ENCODE peak calls at places on chromosomes 7 and 10, in eight cellular contexts. One of them, this sample, is unnamed.

GRCh38 chr7:46934198-46934825 is 647.6 kb downstream of the TNS3 start:
- DNase-seq in PC-9: no peak
- DNase-seq in fibroblast of lung: peak
- DNase-seq in psoas muscle: no peak
- DNase-seq in suprapubic skin: no peak
- DNase-seq in left ventricle myocardium inferior: no peak
- DNase-seq in right lobe of liver: no peak
- DNase-seq in cardiac muscle cell: peak
- DNase-seq in this sample: no peak

GRCh38 chr7:27123021-27123476 is 7.5 kb downstream of the HOXA4 start:
- DNase-seq in PC-9: no peak
- DNase-seq in fibroblast of lung: peak
- DNase-seq in psoas muscle: no peak
- DNase-seq in suprapubic skin: no peak
- DNase-seq in left ventricle myocardium inferior: no peak
- DNase-seq in right lobe of liver: no peak
- DNase-seq in cardiac muscle cell: no peak
- DNase-seq in this sample: no peak

GRCh38 chr7:127901895-127902703 is 129.1 kb downstream of the LRRC4 start:
- DNase-seq in PC-9: no peak
- DNase-seq in fibroblast of lung: no peak
- DNase-seq in psoas muscle: no peak
- DNase-seq in suprapubic skin: no peak
- DNase-seq in left ventricle myocardium inferior: no peak
- DNase-seq in right lobe of liver: no peak
- DNase-seq in cardiac muscle cell: no peak
- DNase-seq in this sample: no peak

GRCh38 chr7:27133409-27134157 is 3.0 kb upstream of the HOXA4 start:
- DNase-seq in PC-9: no peak
- DNase-seq in fibroblast of lung: no peak
- DNase-seq in psoas muscle: no peak
- DNase-seq in suprapubic skin: no peak
- DNase-seq in left ventricle myocardium inferior: no peak
- DNase-seq in right lobe of liver: no peak
- DNase-seq in cardiac muscle cell: no peak
- DNase-seq in this sample: no peak

GRCh38 chr7:21128418-21128817 is 299.5 kb upstream of the SP4 start:
- DNase-seq in PC-9: no peak
- DNase-seq in fibroblast of lung: no peak
- DNase-seq in psoas muscle: no peak
- DNase-seq in suprapubic skin: no peak
- DNase-seq in left ventricle myocardium inferior: no peak
- DNase-seq in right lobe of liver: no peak
- DNase-seq in cardiac muscle cell: no peak
- DNase-seq in this sample: no peak

GRCh38 chr10:118758449-118758848 is 3.7 kb upstream of the CACUL1 start:
- DNase-seq in PC-9: no peak
- DNase-seq in fibroblast of lung: no peak
- DNase-seq in psoas muscle: no peak
- DNase-seq in suprapubic skin: no peak
- DNase-seq in left ventricle myocardium inferior: no peak
- DNase-seq in right lobe of liver: no peak
- DNase-seq in cardiac muscle cell: no peak
- DNase-seq in this sample: no peak

GRCh38 chr7:108613147-108613948 is 43.7 kb downstream of the DNAJB9 start:
- DNase-seq in PC-9: no peak
- DNase-seq in fibroblast of lung: peak
- DNase-seq in psoas muscle: no peak
- DNase-seq in suprapubic skin: no peak
- DNase-seq in left ventricle myocardium inferior: no peak
- DNase-seq in right lobe of liver: no peak
- DNase-seq in cardiac muscle cell: peak
- DNase-seq in this sample: no peak

GRCh38 chr7:127629268-127629854 is 11.4 kb upstream of the PAX4 start:
- DNase-seq in PC-9: peak
- DNase-seq in fibroblast of lung: no peak
- DNase-seq in psoas muscle: no peak
- DNase-seq in suprapubic skin: no peak
- DNase-seq in left ventricle myocardium inferior: no peak
- DNase-seq in right lobe of liver: peak
- DNase-seq in cardiac muscle cell: no peak
- DNase-seq in this sample: no peak

GRCh38 chr7:140610204-140611165 is 30.1 kb downstream of the DENND2A start:
- DNase-seq in PC-9: peak
- DNase-seq in fibroblast of lung: no peak
- DNase-seq in psoas muscle: no peak
- DNase-seq in suprapubic skin: no peak
- DNase-seq in left ventricle myocardium inferior: no peak
- DNase-seq in right lobe of liver: no peak
- DNase-seq in cardiac muscle cell: no peak
- DNase-seq in this sample: no peak

GRCh38 chr10:131937832-131938231 is 37.0 kb downstream of the PPP2R2D start:
- DNase-seq in PC-9: no peak
- DNase-seq in fibroblast of lung: no peak
- DNase-seq in psoas muscle: no peak
- DNase-seq in suprapubic skin: no peak
- DNase-seq in left ventricle myocardium inferior: no peak
- DNase-seq in right lobe of liver: no peak
- DNase-seq in cardiac muscle cell: no peak
- DNase-seq in this sample: no peak

GRCh38 chr10:24891823-24892222 is 60.6 kb downstream of the PRTFDC1 start:
- DNase-seq in PC-9: no peak
- DNase-seq in fibroblast of lung: peak
- DNase-seq in psoas muscle: no peak
- DNase-seq in suprapubic skin: no peak
- DNase-seq in left ventricle myocardium inferior: no peak
- DNase-seq in right lobe of liver: no peak
- DNase-seq in cardiac muscle cell: peak
- DNase-seq in this sample: no peak

GRCh38 chr10:89701238-89702120 is at the start of gene KIF20B:
- DNase-seq in PC-9: peak
- DNase-seq in fibroblast of lung: peak
- DNase-seq in psoas muscle: peak
- DNase-seq in suprapubic skin: peak
- DNase-seq in left ventricle myocardium inferior: peak
- DNase-seq in right lobe of liver: peak
- DNase-seq in cardiac muscle cell: peak
- DNase-seq in this sample: peak

GRCh38 chr7:881441-882234 is 5.3 kb downstream of the GET4 start:
- DNase-seq in PC-9: no peak
- DNase-seq in fibroblast of lung: no peak
- DNase-seq in psoas muscle: peak
- DNase-seq in suprapubic skin: no peak
- DNase-seq in left ventricle myocardium inferior: no peak
- DNase-seq in right lobe of liver: no peak
- DNase-seq in cardiac muscle cell: no peak
- DNase-seq in this sample: no peak

GRCh38 chr7:28037220-28038010 is 143.2 kb downstream of the JAZF1 start:
- DNase-seq in PC-9: peak
- DNase-seq in fibroblast of lung: peak
- DNase-seq in psoas muscle: no peak
- DNase-seq in suprapubic skin: no peak
- DNase-seq in left ventricle myocardium inferior: no peak
- DNase-seq in right lobe of liver: no peak
- DNase-seq in cardiac muscle cell: peak
- DNase-seq in this sample: peak

GRCh38 chr10:35050556-35050955 is 39.6 kb downstream of the CUL2 start:
- DNase-seq in PC-9: no peak
- DNase-seq in fibroblast of lung: no peak
- DNase-seq in psoas muscle: no peak
- DNase-seq in suprapubic skin: no peak
- DNase-seq in left ventricle myocardium inferior: no peak
- DNase-seq in right lobe of liver: no peak
- DNase-seq in cardiac muscle cell: no peak
- DNase-seq in this sample: no peak

GRCh38 chr10:132292287-132292971 is 15.3 kb downstream of the STK32C start:
- DNase-seq in PC-9: no peak
- DNase-seq in fibroblast of lung: no peak
- DNase-seq in psoas muscle: peak
- DNase-seq in suprapubic skin: no peak
- DNase-seq in left ventricle myocardium inferior: peak
- DNase-seq in right lobe of liver: no peak
- DNase-seq in cardiac muscle cell: no peak
- DNase-seq in this sample: no peak

DNA sequence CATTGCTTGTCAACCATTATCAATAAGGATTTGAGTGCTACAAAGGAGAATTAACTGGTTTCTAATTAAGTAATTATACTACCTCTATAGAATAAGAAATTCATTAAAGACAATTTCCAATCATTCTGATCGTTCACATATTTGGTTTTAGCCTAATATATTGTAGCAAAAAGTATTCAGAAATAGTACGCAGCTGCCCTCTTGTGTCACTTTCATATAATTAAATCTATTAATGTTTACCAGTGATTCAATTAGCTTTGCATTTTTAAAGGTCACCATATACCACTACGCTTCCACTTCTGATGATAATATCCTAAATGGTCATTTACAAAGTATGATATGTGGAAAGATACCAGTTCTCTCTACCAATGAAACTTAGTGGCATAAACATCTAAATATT is 128.3 kb downstream of the NEBL start:
- DNase-seq in PC-9: no peak
- DNase-seq in fibroblast of lung: peak
- DNase-seq in psoas muscle: no peak
- DNase-seq in suprapubic skin: no peak
- DNase-seq in left ventricle myocardium inferior: no peak
- DNase-seq in right lobe of liver: no peak
- DNase-seq in cardiac muscle cell: peak
- DNase-seq in this sample: no peak
- TF ChIP-seq CTCF in PC-9: peak
- TF ChIP-seq CTCF in fibroblast of lung: no peak
- TF ChIP-seq CTCF in psoas muscle: peak
- TF ChIP-seq CTCF in suprapubic skin: no peak
- TF ChIP-seq CTCF in left ventricle myocardium inferior: peak
- TF ChIP-seq CTCF in right lobe of liver: peak
- TF ChIP-seq CTCF in cardiac muscle cell: peak
- TF ChIP-seq CTCF in this sample: peak

DNA sequence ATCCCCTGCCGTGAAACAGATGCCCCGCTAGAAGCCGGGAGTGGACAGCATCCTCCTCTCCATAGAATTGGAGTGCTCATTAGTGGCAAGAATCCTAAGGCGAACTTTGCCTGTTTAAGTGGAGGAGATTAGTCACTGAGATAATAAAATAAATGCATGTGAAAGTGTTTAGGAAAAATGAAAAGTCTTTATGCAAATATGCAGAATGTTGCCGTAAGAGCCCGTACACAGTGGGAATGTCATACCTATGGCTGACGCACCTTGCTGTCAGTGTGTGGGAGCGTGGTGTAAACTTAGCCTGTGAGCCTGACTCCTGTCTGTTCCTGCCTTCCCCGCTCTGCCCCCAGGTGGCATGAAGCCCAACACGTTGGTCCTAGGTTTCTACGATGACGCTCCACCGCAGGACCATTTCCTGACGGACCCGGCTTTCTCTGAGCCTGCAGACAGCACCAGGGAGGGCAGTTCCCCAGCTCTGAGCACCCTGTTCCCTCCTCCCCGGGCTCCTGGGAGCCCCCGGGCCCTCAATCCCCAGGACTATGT is 1.7 kb upstream of the TRIP6 start:
- DNase-seq in PC-9: peak
- DNase-seq in fibroblast of lung: no peak
- DNase-seq in psoas muscle: no peak
- DNase-seq in suprapubic skin: no peak
- DNase-seq in left ventricle myocardium inferior: no peak
- DNase-seq in right lobe of liver: no peak
- DNase-seq in cardiac muscle cell: no peak
- DNase-seq in this sample: peak
- H3K4me3 ChIP-seq in PC-9: no peak
- H3K4me3 ChIP-seq in fibroblast of lung: no peak
- H3K4me3 ChIP-seq in psoas muscle: peak
- H3K4me3 ChIP-seq in suprapubic skin: peak
- H3K4me3 ChIP-seq in left ventricle myocardium inferior: no peak
- H3K4me3 ChIP-seq in right lobe of liver: no peak
- H3K4me3 ChIP-seq in cardiac muscle cell: no peak
- H3K4me3 ChIP-seq in this sample: no peak

DNA sequence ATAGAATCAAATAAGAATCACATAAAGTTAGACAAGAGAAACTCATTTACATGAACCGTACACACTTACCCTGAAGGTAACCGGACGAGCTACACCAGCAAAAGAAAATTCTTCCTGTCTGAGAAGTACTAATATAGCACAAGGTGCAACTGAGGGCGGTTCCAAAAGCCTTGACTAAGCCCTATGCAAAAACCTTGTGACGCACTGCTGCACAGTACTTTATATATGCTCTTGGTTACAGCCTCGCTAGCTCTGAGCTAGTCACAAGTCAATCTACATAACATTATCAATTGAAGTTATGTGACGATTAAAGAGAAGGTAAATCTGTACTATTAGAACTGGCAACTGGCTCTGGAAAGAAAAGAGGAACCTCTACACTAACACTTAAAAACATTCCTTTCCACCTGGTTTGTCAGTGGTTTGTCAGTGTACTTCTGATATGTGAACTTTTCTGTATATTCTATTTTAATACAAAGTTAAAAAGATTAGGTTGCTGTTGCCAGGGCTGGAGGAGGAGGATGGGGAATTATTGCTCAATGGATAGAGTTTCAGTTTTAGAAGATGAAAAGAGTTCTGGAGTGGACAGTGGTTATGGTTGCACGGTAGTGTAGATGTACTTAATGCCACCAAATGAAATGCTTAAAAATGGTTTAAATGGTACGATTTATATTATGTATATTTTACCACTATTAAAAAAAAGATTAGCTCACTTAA is 21.6 kb downstream of the NT5C3A start:
- DNase-seq in PC-9: peak
- DNase-seq in fibroblast of lung: peak
- DNase-seq in psoas muscle: no peak
- DNase-seq in suprapubic skin: no peak
- DNase-seq in left ventricle myocardium inferior: no peak
- DNase-seq in right lobe of liver: no peak
- DNase-seq in cardiac muscle cell: peak
- DNase-seq in this sample: no peak
- H3K27ac ChIP-seq in PC-9: peak
- H3K27ac ChIP-seq in fibroblast of lung: peak
- H3K27ac ChIP-seq in psoas muscle: peak
- H3K27ac ChIP-seq in suprapubic skin: peak
- H3K27ac ChIP-seq in left ventricle myocardium inferior: peak
- H3K27ac ChIP-seq in right lobe of liver: peak
- H3K27ac ChIP-seq in cardiac muscle cell: peak
- H3K27ac ChIP-seq in this sample: peak

GRCh38 chr10:490256-490655 is 199.2 kb downstream of the DIP2C start:
- DNase-seq in PC-9: no peak
- DNase-seq in fibroblast of lung: peak
- DNase-seq in psoas muscle: peak
- DNase-seq in suprapubic skin: peak
- DNase-seq in left ventricle myocardium inferior: peak
- DNase-seq in right lobe of liver: no peak
- DNase-seq in cardiac muscle cell: peak
- DNase-seq in this sample: peak
- TF ChIP-seq CTCF in PC-9: no peak
- TF ChIP-seq CTCF in fibroblast of lung: no peak
- TF ChIP-seq CTCF in psoas muscle: no peak
- TF ChIP-seq CTCF in suprapubic skin: no peak
- TF ChIP-seq CTCF in left ventricle myocardium inferior: no peak
- TF ChIP-seq CTCF in right lobe of liver: no peak
- TF ChIP-seq CTCF in cardiac muscle cell: no peak
- TF ChIP-seq CTCF in this sample: no peak

This sample was measured in uterus.